ENCODE peak calls at places on chromosomes 6 and 20, in four cellular contexts. Z, X, B and K are unnamed samples.

GRCh38 chr20:20786428-20786827 is 74.0 kb upstream of the RALGAPA2 start:
- DNase-seq in X (no peak), Z (no peak), B (no peak), K (no peak)

GRCh38 chr6:133817460-133818047 is 71.4 kb upstream of the TCF21 start:
- DNase-seq in Z (no peak), X (peak; percentile 47), B (no peak), K (no peak)

GRCh38 chr20:22529150-22530019 is 55.0 kb downstream of the FOXA2 start:
- DNase-seq in B (no peak), Z (peak; percentile 73), X (no peak), K (no peak)

GRCh38 chr6:16639689-16640480 is 121.4 kb downstream of the ATXN1 start:
- DNase-seq in X (no peak), Z (no peak), B (no peak), K (no peak)

GRCh38 chr6:168908887-168909286 is 344.8 kb downstream of the THBS2 start:
- DNase-seq in Z (no peak), B (no peak), X (no peak), K (no peak)

GRCh38 chr6:169241688-169242350 is 11.8 kb downstream of the THBS2 start:
- DNase-seq in X (peak; percentile 23), Z (no peak), B (no peak), K (no peak)

GRCh38 chr6:5967594-5967993 is 39.1 kb downstream of the NRN1 start:
- DNase-seq in X (no peak), Z (no peak), B (no peak), K (no peak)

GRCh38 chr6:43211960-43212359 is 17.3 kb downstream of the DNPH1 start:
- DNase-seq in Z (no peak), X (no peak), B (no peak), K (no peak)

GRCh38 chr20:31896049-31896448 is 25.6 kb downstream of the TTLL9 start:
- DNase-seq in X (no peak), B (no peak), Z (no peak), K (no peak)

GRCh38 chr6:145789443-145789842 is 25.2 kb downstream of the FBXO30 start:
- DNase-seq in X (no peak), Z (no peak), B (no peak), K (no peak)

GRCh38 chr6:131754088-131754487 is 43.3 kb upstream of the CTAGE9 start:
- DNase-seq in B (no peak), Z (no peak), X (no peak), K (no peak)

GRCh38 chr20:49785851-49786174 is 26.8 kb upstream of the SLC9A8 start:
- DNase-seq in B (no peak), X (no peak), Z (no peak), K (no peak)

GRCh38 chr20:20568604-20569205 is 143.7 kb downstream of the RALGAPA2 start:
- DNase-seq in X (no peak), B (no peak), Z (no peak), K (peak; percentile 58)

GRCh38 chr20:63538204-63539091 is 1.3 kb upstream of the PTK6 start:
- DNase-seq in Z (peak; percentile 96), X (no peak), B (no peak), K (no peak)

GRCh38 chr6:52286798-52287432 is 2.4 kb upstream of the MCM3 start:
- DNase-seq in Z (peak; percentile 78), B (peak; percentile 76), X (peak; percentile 42), K (peak; percentile 83)

GRCh38 chr20:62253398-62253797 is 15.1 kb downstream of the OSBPL2 start:
- DNase-seq in X (no peak), Z (no peak), B (no peak), K (no peak)

GRCh38 chr6:40896696-40897095 is 142.3 kb downstream of the UNC5CL start:
- DNase-seq in X (no peak), Z (no peak), B (no peak), K (no peak)

GRCh38 chr6:45377041-45377554 is 636 bp downstream of the SUPT3H start:
- DNase-seq in X (no peak), B (no peak), Z (no peak), K (peak; percentile 52)

GRCh38 chr6:1363729-1364572 is 25.4 kb upstream of the FOXF2 start:
- DNase-seq in Z (no peak), X (no peak), B (peak; percentile 72), K (no peak)

GRCh38 chr6:2746557-2747061 is 4.1 kb downstream of the MYLK4 start:
- DNase-seq in Z (no peak), X (no peak), B (no peak), K (no peak)

GRCh38 chr6:167764713-167765479 is 61.8 kb upstream of the AFDN start:
- DNase-seq in B (peak; percentile 12), X (no peak), Z (no peak), K (no peak)

GRCh38 chr20:32050851-32051556 is 1.0 kb upstream of the HCK start:
- DNase-seq in X (no peak), Z (no peak), B (peak; percentile 72), K (no peak)

GRCh38 chr6:114997813-114998292 is 655.0 kb upstream of the HS3ST5 start:
- DNase-seq in Z (no peak), B (no peak), X (no peak), K (no peak)
- H3K27ac ChIP-seq in Z (no peak overlapping the region), B (no peak overlapping the region), X (no peak overlapping the region), K (no peak overlapping the region)

DNA sequence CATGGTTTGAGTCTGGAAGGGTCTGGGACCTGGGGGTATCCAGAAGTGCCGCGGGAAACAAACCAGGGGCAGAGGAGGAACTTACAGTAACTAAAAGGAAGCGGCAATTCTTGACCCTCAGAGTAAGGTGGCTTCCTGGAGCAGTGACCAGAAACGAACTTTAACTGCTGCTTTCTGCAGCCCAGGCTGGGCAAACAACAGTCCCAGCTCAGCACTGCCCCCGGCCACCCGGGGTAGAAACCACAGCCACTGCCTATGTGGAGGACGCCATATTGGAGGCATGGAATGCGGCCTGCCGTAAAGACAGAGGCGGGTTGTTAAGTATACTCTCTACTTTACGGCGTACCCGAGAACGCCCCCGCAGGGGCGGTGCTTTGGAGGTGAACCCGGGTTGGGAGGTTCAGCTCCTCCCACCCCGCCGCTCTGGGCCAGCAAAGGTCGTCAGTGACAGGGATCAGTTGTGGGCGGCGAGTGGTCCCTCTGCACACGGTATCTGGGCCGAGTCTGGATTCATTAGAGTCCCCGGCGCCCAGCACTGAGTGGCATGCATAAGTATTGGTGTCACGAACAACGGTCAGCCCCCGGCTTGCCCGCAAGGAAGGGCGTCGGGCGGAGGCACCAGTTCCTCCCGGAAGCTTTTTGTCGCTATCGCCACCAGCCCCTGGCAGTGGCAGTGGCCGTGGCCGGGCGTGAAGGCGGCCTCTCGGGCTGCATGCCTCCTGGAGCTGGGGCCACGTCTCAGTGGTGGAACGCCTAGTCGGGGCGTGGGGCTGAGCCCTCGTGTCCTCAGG is at the start of gene PDSS2:
- DNase-seq in Z (peak; percentile 98), X (peak; percentile 97), B (peak; percentile 97), K (peak; percentile 99)
- TF ChIP-seq CTCF in Z (no peak), X (peak; percentile 34), B (no peak), K (peak; percentile 24)

GRCh38 chr6:151276112-151276745 is 36.5 kb downstream of the AKAP12 start:
- DNase-seq in X (no peak), Z (no peak), B (peak; percentile 78), K (no peak)

GRCh38 chr6:151275566-151275965 is 35.8 kb downstream of the AKAP12 start:
- DNase-seq in X (no peak), Z (no peak), B (no peak), K (no peak)

GRCh38 chr6:151284431-151285060 is 44.8 kb downstream of the AKAP12 start:
- DNase-seq in X (no peak), B (peak; percentile 47), Z (no peak), K (no peak)

GRCh38 chr6:151284012-151284411 is 44.2 kb downstream of the AKAP12 start:
- DNase-seq in B (peak; percentile 44), X (no peak), Z (no peak), K (no peak)

DNA sequence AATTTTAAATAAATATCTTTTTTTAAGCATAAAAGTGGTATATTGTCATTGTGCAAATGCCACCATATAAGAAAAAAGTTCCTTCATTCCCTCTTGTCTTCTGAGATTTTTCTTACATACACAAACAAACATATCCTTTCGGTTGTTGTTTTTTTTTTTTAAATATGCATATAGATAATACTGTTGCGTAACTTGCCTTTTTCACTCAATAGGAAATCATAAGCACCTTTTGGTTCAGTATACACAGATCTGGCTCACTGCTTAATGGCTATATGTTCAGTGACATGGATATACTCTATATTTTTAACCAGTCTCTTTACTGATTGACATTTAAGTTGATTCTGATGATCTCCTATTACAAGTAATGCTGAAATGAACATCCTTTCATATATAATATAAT is 40.1 kb downstream of the AKAP12 start:
- DNase-seq in X (no peak), B (no peak), Z (no peak), K (no peak)
- H3K4me3 ChIP-seq in X (no peak overlapping the region), B (no peak overlapping the region), Z (no peak overlapping the region), K (no peak overlapping the region)

GRCh38 chr6:108847738-108848115 is 495 bp upstream of the ARMC2 start:
- DNase-seq in X (no peak), B (no peak), Z (no peak), K (no peak)

GRCh38 chr6:108850669-108851467 is 2.6 kb downstream of the ARMC2 start:
- DNase-seq in B (no peak), Z (no peak), X (no peak), K (no peak)

GRCh38 chr6:108846628-108847027 is 1.6 kb upstream of the ARMC2 start:
- DNase-seq in X (no peak), Z (no peak), B (no peak), K (no peak)

GRCh38 chr6:108844632-108845031 is 3.6 kb upstream of the ARMC2 start:
- DNase-seq in B (no peak), Z (no peak), X (no peak), K (no peak)

GRCh38 chr6:108848116-108848868 is at the start of gene ARMC2:
- DNase-seq in X (peak; percentile 96), Z (peak; percentile 94), B (peak; percentile 94), K (peak; percentile 85)
- H3K27ac ChIP-seq in X (peak within 1 kb of the TSS; percentile 63), Z (peak within 1 kb of the TSS; percentile 87), B (peak within 1 kb of the TSS; percentile 77), K (peak within 1 kb of the TSS; percentile 74)

DNA sequence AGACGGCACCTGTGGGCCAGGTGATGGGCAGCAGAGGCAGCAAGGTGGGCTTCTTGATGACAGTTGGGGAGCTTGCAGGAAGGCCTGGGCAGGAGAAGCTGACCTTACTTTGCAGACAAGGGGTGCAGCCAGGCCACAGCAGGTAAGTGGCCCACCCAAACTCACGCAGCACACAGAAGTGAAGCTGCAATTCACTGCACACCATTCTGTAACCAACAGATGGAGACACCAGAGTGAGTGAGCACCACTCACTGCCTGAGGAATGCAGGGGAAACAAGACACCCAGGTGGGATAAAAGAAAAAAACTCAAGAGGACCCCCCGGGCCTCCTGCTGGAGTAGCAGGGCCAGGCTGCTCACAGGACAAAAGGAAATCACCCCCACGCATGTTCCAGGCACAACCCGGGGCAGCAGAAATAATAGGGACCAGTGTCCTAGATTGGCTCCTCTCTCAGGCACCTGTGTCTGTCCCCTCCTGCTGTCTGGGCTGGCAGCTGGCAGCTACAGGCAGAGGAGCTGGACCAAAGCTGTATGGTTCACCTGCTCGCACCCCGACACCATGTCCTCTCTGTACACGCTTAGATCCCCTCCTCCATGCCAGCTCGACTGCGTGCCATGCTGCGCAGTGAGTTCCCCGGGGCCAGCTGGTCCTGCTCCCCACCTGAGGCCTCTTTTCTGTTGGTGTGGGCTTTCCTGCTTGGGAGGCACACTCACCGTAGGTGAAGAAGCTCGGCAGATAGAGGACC is 4.9 kb downstream of the MTCH1 start:
- DNase-seq in X (no peak), B (no peak), Z (no peak), K (no peak)
- TF ChIP-seq CTCF in X (no peak), B (no peak), Z (no peak), K (peak; percentile 42)